ENCODE peak calls at places on chromosomes 5 and 9, in five cellular contexts. B is K562, K is HepG2, E is SK-N-SH, M is H1. D is an unnamed sample.

GRCh38 chr5:60374409-60374808 is 325.6 kb downstream of the DEPDC1B start:
- DNase-seq in B (no peak), K (no peak), E (peak), M (no peak), D (no peak)

GRCh38 chr5:90792725-90793124 is 234.1 kb downstream of the ADGRV1 start:
- DNase-seq in B (no peak), K (no peak), E (no peak), M (no peak), D (no peak)

GRCh38 chr9:109224751-109225150 is 57.7 kb upstream of the FRRS1L start:
- DNase-seq in B (no peak), K (no peak), E (no peak), M (no peak), D (no peak)

GRCh38 chr9:84349706-84350105 is 9.1 kb upstream of the SLC28A3 start:
- DNase-seq in B (no peak), K (no peak), E (no peak), M (no peak), D (no peak)

GRCh38 chr5:174935854-174936474 is 211.6 kb downstream of the MSX2 start:
- DNase-seq in B (peak), K (peak), E (peak), M (peak), D (no peak)

GRCh38 chr9:14303110-14303509 is 10.8 kb downstream of the NFIB start:
- DNase-seq in B (no peak), K (no peak), E (no peak), M (no peak), D (no peak)

GRCh38 chr5:168328804-168329203 is 37.4 kb downstream of the WWC1 start:
- DNase-seq in B (peak), K (peak), E (no peak), M (peak), D (peak)

GRCh38 chr5:14243768-14244167 is 100.6 kb downstream of the TRIO start:
- DNase-seq in B (no peak), K (no peak), E (no peak), M (no peak), D (no peak)

GRCh38 chr5:154473581-154474266 is 4.3 kb downstream of the HAND1 start:
- DNase-seq in B (no peak), K (no peak), E (no peak), M (peak), D (no peak)

GRCh38 chr5:18394154-18394804 is 760.0 kb downstream of the TAF11L14 start:
- DNase-seq in B (peak), K (peak), E (peak), M (peak), D (no peak)

GRCh38 chr5:14741721-14742426 is 77.4 kb downstream of the OTULIN start:
- DNase-seq in B (no peak), K (no peak), E (no peak), M (no peak), D (no peak)

GRCh38 chr9:136703231-136703870 is 9.0 kb upstream of the DIPK1B start:
- DNase-seq in B (no peak), K (no peak), E (no peak), M (no peak), D (no peak)

GRCh38 chr5:172931001-172931536 is 28.2 kb upstream of the RPL26L1 start:
- DNase-seq in B (no peak), K (no peak), E (no peak), M (no peak), D (no peak)

GRCh38 chr9:33159058-33159759 is 7.9 kb downstream of the B4GALT1 start:
- DNase-seq in B (peak), K (no peak), E (no peak), M (no peak), D (no peak)

GRCh38 chr5:5675511-5675910 is 253.0 kb downstream of the ICE1 start:
- DNase-seq in B (no peak), K (no peak), E (peak), M (no peak), D (no peak)

GRCh38 chr5:112957970-112958773 is 18.4 kb upstream of the DCP2 start:
- DNase-seq in B (peak), K (peak), E (no peak), M (no peak), D (peak)

GRCh38 chr9:73269430-73270101 is 117.9 kb downstream of the ANXA1 start:
- DNase-seq in B (peak), K (peak), E (peak), M (no peak), D (no peak)

GRCh38 chr5:36152324-36153298 is 700 bp downstream of the SKP2 start:
- DNase-seq in B (peak), K (no peak), E (peak), M (no peak), D (no peak)

GRCh38 chr9:128370367-128370751 is 815 bp upstream of the URM1 start:
- DNase-seq in B (no peak), K (no peak), E (no peak), M (no peak), D (no peak)

GRCh38 chr5:16902846-16903245 is 33.2 kb downstream of the MYO10 start:
- DNase-seq in B (no peak), K (no peak), E (no peak), M (no peak), D (no peak)
- TF ChIP-seq GABPA in B (no peak), K (no peak), E (no peak), M (no peak), D (no peak)

DNA sequence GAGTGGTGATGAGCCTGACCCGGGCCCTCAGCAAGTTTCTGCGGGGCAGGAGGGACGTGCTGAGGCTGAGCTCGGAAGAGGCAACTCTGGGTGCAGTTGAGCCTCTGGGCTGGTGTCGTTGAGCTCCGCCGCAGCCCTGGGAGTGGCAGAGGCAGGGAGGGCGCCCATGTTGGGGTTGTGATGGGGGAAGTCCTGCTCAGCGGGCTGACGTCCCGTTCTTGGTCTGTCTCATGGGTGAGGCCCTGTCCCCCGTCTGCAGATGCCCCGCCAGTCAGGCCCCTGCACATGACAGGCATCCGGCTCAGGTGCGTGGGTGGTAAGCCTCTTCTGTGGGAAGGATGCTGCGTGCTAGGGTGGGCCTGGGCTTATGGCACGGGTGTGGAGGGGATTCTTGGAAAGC is 64.3 kb downstream of the RXRA start:
- DNase-seq in B (no peak), K (no peak), E (no peak), M (no peak), D (no peak)
- TF ChIP-seq USF2 in B (no peak), K (no peak), E (no peak), M (no peak), D (no peak)

GRCh38 chr9:133248722-133249295 is 26.2 kb downstream of the ABO start:
- DNase-seq in B (no peak), K (no peak), E (no peak), M (no peak), D (no peak)

GRCh38 chr9:133247632-133248031 is 27.4 kb downstream of the ABO start:
- DNase-seq in B (no peak), K (no peak), E (peak), M (no peak), D (no peak)

GRCh38 chr9:133251773-133252172 is 23.2 kb downstream of the ABO start:
- DNase-seq in B (no peak), K (no peak), E (peak), M (no peak), D (no peak)

GRCh38 chr9:133250741-133251170 is 24.2 kb downstream of the ABO start:
- DNase-seq in B (no peak), K (no peak), E (no peak), M (peak), D (no peak)

DNA sequence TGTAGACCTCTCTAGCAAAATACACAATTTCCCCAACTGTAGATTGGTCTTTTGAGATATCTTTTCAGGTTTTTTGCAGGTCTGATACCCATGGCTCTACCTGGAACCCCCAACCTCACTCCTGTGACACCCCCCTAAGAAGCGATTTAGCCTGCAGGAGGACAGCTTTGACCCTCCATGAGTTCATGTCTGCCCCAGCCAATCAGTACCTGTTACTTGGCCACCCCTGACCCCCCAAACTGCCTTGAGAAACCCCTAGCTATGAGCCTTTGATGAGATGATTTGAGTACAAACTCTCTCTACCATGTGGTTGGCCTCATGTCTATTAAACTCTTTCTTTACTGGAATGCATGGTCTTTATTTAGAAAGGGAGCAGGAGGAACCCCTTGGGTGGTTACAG is 25.7 kb downstream of the ABO start:
- DNase-seq in B (no peak), K (no peak), E (peak), M (peak), D (no peak)
- TF ChIP-seq GABPA in B (no peak), K (no peak), E (no peak), M (no peak), D (no peak)

GRCh38 chr9:35863583-35863982 is 6.6 kb downstream of the OR13J1 start:
- DNase-seq in B (no peak), K (no peak), E (no peak), M (no peak), D (no peak)
- TF ChIP-seq USF2 in B (no peak), K (no peak), E (no peak), M (no peak), D (no peak)

DNA sequence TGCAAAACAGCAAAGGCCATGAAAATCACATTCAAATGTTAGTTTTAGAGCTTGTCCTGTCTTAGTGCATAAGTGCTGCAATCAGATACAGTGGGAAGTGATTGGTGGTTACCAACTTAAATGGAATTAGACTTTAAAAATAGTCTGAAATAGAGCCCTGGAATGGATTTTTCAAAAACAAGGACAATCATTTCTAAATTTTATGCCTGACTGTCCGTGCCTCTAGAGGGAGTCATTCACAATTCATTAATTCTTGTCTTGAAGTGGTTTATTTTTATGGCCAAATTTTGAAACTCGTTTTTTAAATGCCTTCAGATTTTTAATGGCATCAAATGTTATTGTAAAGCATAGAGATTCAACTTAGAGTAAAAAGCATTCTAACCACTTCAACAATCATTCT is 561.8 kb upstream of the DAB2 start:
- DNase-seq in B (no peak), K (no peak), E (no peak), M (no peak), D (no peak)
- TF ChIP-seq GABPA in B (no peak), K (no peak), E (no peak), M (no peak), D (no peak)

D was measured in GM12878.